ENCODE peak calls at places on chromosomes 1 and 21, in six cellular contexts. M, Y, B, G, O and Q are unnamed samples.

GRCh38 chr1:101237229-101237837 is 514 bp downstream of the S1PR1 start:
- DNase-seq in M (no peak), Y (no peak), B (no peak), G (no peak), O (peak), Q (no peak)

GRCh38 chr1:45016767-45017166 is 4.7 kb downstream of the UROD start:
- DNase-seq in M (no peak), Y (no peak), B (no peak), G (no peak), O (no peak), Q (no peak)

GRCh38 chr1:157490337-157491165 is 61.8 kb downstream of the FCRL5 start:
- DNase-seq in M (peak), Y (peak), B (no peak), G (no peak), O (peak), Q (no peak)

GRCh38 chr1:44433209-44433608 is 28.2 kb downstream of the RNF220 start:
- DNase-seq in M (no peak), Y (no peak), B (no peak), G (no peak), O (no peak), Q (no peak)

GRCh38 chr1:27413004-27413403 is 20.6 kb downstream of the GPR3 start:
- DNase-seq in M (no peak), Y (no peak), B (no peak), G (no peak), O (no peak), Q (peak)

GRCh38 chr1:199931666-199932377 is 95.7 kb upstream of the NR5A2 start:
- DNase-seq in M (no peak), Y (no peak), B (no peak), G (no peak), O (no peak), Q (no peak)

GRCh38 chr1:230228234-230228897 is 161.3 kb downstream of the GALNT2 start:
- DNase-seq in M (no peak), Y (no peak), B (no peak), G (no peak), O (no peak), Q (no peak)

GRCh38 chr1:175376194-175376593 is 183.6 kb upstream of the KIAA0040 start:
- DNase-seq in M (peak), Y (peak), B (no peak), G (no peak), O (no peak), Q (no peak)

GRCh38 chr1:8911416-8912309 is 33.2 kb upstream of the ENO1 start:
- DNase-seq in M (no peak), Y (no peak), B (no peak), G (no peak), O (no peak), Q (no peak)

DNA sequence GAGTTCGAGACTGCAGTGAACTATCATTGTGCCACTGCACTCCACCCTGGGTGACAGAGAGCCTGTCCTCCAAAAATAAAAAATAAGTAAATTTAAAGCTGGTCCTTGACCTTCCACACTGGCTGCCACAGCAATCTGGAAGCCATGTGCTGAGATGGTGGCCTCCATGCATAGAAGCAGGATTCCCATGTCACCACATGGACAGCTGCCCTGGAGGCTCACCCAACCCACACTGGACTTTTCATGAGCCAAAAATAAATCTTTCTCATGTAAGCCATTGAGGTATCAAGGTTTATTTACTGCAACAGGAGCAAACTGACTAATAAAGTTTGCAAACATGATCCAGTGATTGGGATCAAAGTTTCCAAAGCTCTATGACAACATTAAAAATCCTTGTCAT is 88.5 kb downstream of the SETD4 start:
- DNase-seq in M (no peak), Y (no peak), B (no peak), G (no peak), O (no peak), Q (no peak)
- TF ChIP-seq POLR2A in M (no peak), Y (no peak), B (no peak), G (no peak), O (no peak), Q (no peak)

DNA sequence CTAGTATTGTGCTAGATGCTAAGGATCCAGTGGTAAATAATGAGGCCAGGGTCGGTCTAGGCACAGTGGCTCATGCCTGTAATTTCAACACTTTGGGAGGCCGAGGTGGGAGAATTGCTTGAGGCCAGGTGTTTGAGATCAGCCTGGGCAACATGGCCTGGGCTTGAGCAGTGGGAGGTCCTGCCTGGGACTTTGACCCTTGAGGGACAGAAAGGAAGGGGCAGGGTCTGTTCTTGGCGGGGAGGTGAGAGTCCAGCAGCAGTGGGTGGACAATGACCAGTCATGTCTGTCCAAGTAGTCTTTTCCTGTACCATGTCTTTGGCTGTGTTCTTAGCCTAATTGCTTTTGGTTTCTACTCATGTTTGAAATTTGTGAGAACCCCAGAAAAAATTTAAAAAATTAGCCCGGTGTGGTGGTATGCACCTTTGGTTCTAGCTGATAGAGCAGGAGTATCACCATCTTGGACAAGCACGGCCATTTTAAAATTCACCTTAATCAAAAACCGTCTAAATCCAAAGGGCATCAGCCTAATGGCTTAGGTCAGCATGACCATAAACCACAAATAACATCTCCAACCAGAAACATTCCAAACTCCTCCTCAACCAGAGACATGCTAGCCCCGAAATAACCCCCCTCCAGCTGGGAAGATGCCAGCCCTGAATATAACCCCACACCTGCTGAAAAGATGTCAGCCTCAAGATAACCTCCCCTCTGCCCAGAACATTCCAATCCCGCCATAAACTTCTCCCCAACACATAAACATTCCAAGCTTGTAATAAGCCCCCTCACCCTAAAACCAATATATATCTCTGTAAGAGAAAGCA is 6.8 kb upstream of the AK2 start:
- DNase-seq in M (no peak), Y (no peak), B (no peak), G (no peak), O (no peak), Q (no peak)
- H3K27ac ChIP-seq in M (no peak), Y (no peak), B (no peak), G (no peak), O (no peak), Q (peak)

GRCh38 chr1:244918422-244919319 is 54.3 kb upstream of the HNRNPU start:
- DNase-seq in M (no peak), Y (peak), B (no peak), G (peak), O (peak), Q (peak)
- TF ChIP-seq POLR2A in M (no peak), Y (no peak), B (no peak), G (no peak), O (no peak), Q (peak)

GRCh38 chr1:77857557-77857956 is 30.9 kb upstream of the NEXN start:
- DNase-seq in M (no peak), Y (no peak), B (no peak), G (no peak), O (no peak), Q (no peak)

GRCh38 chr1:77859248-77859647 is 29.2 kb upstream of the NEXN start:
- DNase-seq in M (no peak), Y (no peak), B (no peak), G (no peak), O (no peak), Q (no peak)

GRCh38 chr1:77858725-77859124 is 29.7 kb upstream of the NEXN start:
- DNase-seq in M (no peak), Y (no peak), B (no peak), G (no peak), O (no peak), Q (no peak)
- H3K27ac ChIP-seq in M (no peak), Y (no peak), B (no peak), G (no peak), O (no peak), Q (no peak)

GRCh38 chr1:35718492-35719336 is at the start of gene C1orf216:
- DNase-seq in M (peak), Y (peak), B (peak), G (peak), O (peak), Q (peak)
- TF ChIP-seq POLR2A in M (peak), Y (peak), B (peak), G (peak), O (peak), Q (peak)